ENCODE peak calls at places on chromosomes 5 and 9, in nine cellular contexts. Q is neuronal stem cell, F is Karpas-422, H is kidney, K is fibroblast of lung, Z is colonic mucosa, R is H9, G is K562, I is GM23248. W is an unnamed sample.

GRCh38 chr9:127155314-127155713 is 32.9 kb upstream of the ANGPTL2 start:
- DNase-seq in Q (no peak), F (no peak), H (no peak), K (no peak), Z (no peak), R (peak), G (no peak), I (no peak), W (no peak)

GRCh38 chr5:172005708-172006377 is 595 bp downstream of the FBXW11 start:
- DNase-seq in Q (peak), F (peak), H (peak), K (peak), Z (peak), R (peak), G (peak), I (peak), W (peak)

GRCh38 chr9:115944166-115944948 is 209.2 kb upstream of the PAPPA start:
- DNase-seq in Q (no peak), F (no peak), H (peak), K (peak), Z (peak), R (peak), G (no peak), I (peak), W (peak)

GRCh38 chr5:3006526-3006925 is 255.0 kb upstream of the IRX2 start:
- DNase-seq in Q (no peak), F (no peak), H (no peak), K (no peak), Z (no peak), R (no peak), G (no peak), I (no peak), W (no peak)

GRCh38 chr5:62208218-62208852 is 97.7 kb upstream of the KIF2A start:
- DNase-seq in Q (no peak), F (peak), H (no peak), K (no peak), Z (no peak), R (no peak), G (no peak), I (no peak), W (no peak)

GRCh38 chr5:180155331-180155881 is 53.6 kb downstream of the RASGEF1C start:
- DNase-seq in Q (no peak), F (peak), H (no peak), K (no peak), Z (peak), R (no peak), G (no peak), I (no peak), W (no peak)

GRCh38 chr9:684950-685340 is 156.6 kb upstream of the DMRT1 start:
- DNase-seq in Q (no peak), F (no peak), H (no peak), K (peak), Z (no peak), R (no peak), G (no peak), I (peak), W (no peak)

GRCh38 chr5:44797723-44798122 is 11.0 kb upstream of the MRPS30 start:
- DNase-seq in Q (no peak), F (no peak), H (no peak), K (no peak), Z (no peak), R (no peak), G (no peak), I (no peak), W (no peak)

GRCh38 chr9:7303932-7304331 is 495.6 kb downstream of the DMAC1 start:
- DNase-seq in Q (no peak), F (no peak), H (no peak), K (no peak), Z (no peak), R (no peak), G (no peak), I (no peak), W (no peak)

GRCh38 chr5:81749562-81750307 is 1.2 kb downstream of the SSBP2 start:
- DNase-seq in Q (peak), F (peak), H (peak), K (no peak), Z (peak), R (peak), G (peak), I (peak), W (peak)

GRCh38 chr5:170655920-170656319 is 127.6 kb upstream of the GABRP start:
- DNase-seq in Q (no peak), F (no peak), H (no peak), K (no peak), Z (no peak), R (no peak), G (no peak), I (no peak), W (no peak)

GRCh38 chr5:61051267-61051666 is 106.3 kb downstream of the NDUFAF2 start:
- DNase-seq in Q (no peak), F (no peak), H (no peak), K (peak), Z (no peak), R (no peak), G (no peak), I (peak), W (no peak)

GRCh38 chr5:138601444-138601843 is 26.2 kb upstream of the HSPA9 start:
- DNase-seq in Q (no peak), F (no peak), H (no peak), K (peak), Z (no peak), R (no peak), G (no peak), I (peak), W (no peak)

GRCh38 chr9:94441796-94442195 is 113.1 kb upstream of the PCAT7 start:
- DNase-seq in Q (no peak), F (no peak), H (no peak), K (no peak), Z (no peak), R (no peak), G (no peak), I (no peak), W (no peak)

DNA sequence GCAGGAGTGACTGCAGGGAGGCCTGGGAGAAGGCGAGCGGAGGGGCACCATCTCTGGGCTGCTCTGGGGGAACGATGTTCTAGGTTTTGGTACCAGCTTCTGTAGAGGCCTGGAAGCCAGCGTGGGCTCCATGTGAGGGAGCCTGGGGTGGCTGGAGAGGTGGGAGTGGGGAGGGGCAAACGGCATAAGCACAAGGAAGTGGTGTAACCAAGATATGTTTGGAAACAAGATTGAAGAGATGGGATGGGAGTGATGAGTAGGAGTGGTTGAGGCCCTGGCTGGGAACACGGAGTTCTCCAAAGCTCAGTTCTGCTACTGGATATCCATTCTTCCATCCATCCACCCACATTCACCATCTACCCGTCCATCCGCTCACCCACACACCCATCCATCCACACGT is 12.2 kb downstream of the TSPAN17 start:
- DNase-seq in Q (no peak), F (no peak), H (no peak), K (no peak), Z (no peak), R (no peak), G (no peak), I (no peak), W (no peak)
- H3K9ac ChIP-seq in Q (no peak), F (no peak), H (no peak), K (no peak), Z (peak), R (no peak), G (peak), I (no peak), W (no peak)

DNA sequence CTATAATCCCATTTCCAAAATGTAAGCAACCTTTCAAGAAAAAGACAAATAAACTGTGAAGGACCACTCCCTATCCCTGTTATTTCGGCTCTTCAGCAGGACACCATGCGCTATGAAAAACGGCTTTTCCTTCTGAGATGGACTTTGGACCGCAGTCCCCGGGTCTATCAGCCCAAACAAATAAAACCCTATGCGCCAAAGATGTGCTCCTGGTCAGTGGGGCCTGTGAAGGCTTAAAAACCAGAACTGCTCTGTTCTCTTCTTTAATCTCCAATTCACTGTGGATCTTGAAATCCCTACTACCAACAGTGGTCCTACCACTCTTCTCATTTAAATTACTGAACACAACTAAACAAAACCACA is 33.3 kb downstream of the RAPGEF1 start:
- DNase-seq in Q (no peak), F (no peak), H (no peak), K (no peak), Z (peak), R (no peak), G (no peak), I (no peak), W (no peak)
- H3K9ac ChIP-seq in Q (no peak), F (no peak), H (no peak), K (no peak), Z (no peak), R (no peak), G (no peak), I (no peak), W (no peak)

DNA sequence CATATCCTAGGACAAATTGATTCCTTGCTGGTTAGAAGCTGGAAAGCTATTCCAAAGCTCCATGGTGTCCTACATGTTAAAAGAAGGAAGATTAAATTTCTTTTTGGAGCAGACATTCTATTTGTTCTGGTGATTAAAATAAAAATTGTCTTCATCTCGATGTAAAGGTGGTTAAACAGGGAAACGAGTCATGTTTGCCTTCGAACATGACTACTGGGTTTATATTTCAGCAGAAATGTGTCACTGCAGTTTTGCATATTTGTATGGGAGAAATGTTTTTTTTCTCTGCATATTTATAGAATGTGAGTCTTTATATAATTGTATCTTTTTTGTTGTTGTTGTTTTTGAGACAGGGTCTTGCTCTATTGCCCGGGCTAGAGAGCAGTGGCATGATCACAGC is 36.4 kb downstream of the ADAMTS12 start:
- DNase-seq in Q (no peak), F (no peak), H (no peak), K (peak), Z (no peak), R (no peak), G (no peak), I (peak), W (no peak)
- H3K9ac ChIP-seq in Q (no peak), F (no peak), H (no peak), K (no peak), Z (no peak), R (no peak), G (no peak), I (peak), W (no peak)

GRCh38 chr5:31983851-31984250 is 190.3 kb downstream of the GOLPH3 start:
- DNase-seq in Q (no peak), F (no peak), H (no peak), K (peak), Z (no peak), R (no peak), G (no peak), I (peak), W (no peak)
- H3K9ac ChIP-seq in Q (no peak), F (no peak), H (no peak), K (no peak), Z (no peak), R (no peak), G (no peak), I (no peak), W (no peak)

DNA sequence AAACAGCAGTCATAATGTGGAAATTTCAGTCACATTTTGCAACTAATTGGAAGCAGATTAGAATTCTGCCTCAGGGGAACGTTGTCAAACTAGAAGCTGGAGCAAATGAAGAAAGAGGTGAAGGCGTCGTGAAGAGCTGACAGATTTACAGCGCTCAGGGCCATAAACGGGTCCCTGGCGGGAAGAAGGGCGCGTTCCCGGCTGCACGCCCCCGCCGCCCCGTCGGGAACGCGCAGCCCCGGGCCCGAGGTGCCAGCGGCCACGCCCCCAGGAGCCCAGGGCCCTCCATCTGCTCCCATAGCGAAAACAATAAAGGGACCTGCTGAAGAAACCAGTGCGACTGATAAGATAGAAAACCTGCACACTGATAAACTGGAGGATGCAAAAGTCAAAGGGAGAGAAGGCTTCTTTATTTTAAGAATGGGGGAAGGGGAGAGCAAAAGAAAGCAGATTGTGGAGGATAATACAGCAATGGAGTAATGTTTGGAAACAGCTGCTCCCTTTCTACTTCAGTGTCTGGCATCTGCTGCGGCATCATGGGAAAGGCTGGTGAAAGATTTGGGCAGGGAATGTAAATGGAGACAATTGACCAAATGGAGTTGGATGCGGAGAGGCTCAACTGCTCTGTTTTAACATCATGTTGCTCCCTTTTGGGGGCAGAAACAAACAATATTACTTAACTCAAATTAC is 11.1 kb downstream of the ZNF608 start:
- DNase-seq in Q (no peak), F (no peak), H (no peak), K (peak), Z (peak), R (peak), G (peak), I (peak), W (peak)
- H3K9ac ChIP-seq in Q (no peak), F (peak), H (no peak), K (peak), Z (peak), R (no peak), G (no peak), I (peak), W (no peak)

GRCh38 chr5:140710899-140711552 is 10.8 kb downstream of the ZMAT2 start:
- DNase-seq in Q (peak), F (peak), H (peak), K (peak), Z (peak), R (peak), G (peak), I (peak), W (peak)
- H3K9ac ChIP-seq in Q (no peak), F (peak), H (peak), K (peak), Z (peak), R (peak), G (peak), I (peak), W (no peak)

DNA sequence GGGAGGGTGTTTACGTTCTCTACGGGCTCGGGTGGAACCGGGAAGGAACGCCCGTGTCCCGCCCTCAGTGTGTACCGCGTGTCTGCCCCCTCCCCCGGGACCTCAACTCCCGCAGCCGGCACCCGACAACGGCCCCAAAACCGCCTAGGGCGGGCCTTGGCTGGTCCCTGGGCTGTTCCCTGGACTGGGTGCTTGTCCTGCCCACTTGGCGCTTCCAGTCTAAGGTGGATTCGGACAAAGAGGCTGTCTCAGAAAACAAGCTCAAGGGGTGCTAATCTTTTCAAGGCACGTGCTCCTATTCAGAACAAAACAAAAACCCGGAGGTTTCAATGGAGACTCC is 379 bp upstream of the CLK4 start:
- DNase-seq in Q (no peak), F (no peak), H (no peak), K (no peak), Z (no peak), R (no peak), G (no peak), I (no peak), W (no peak)
- H3K9ac ChIP-seq in Q (no peak), F (peak), H (peak), K (peak), Z (no peak), R (no peak), G (peak), I (peak), W (no peak)

GRCh38 chr5:78638973-78639669 is 9.5 kb downstream of the LHFPL2 start:
- DNase-seq in Q (no peak), F (no peak), H (no peak), K (no peak), Z (no peak), R (no peak), G (no peak), I (no peak), W (no peak)
- H3K9ac ChIP-seq in Q (no peak), F (no peak), H (no peak), K (no peak), Z (no peak), R (no peak), G (no peak), I (peak), W (no peak)

W was measured in neural progenitor cell.